ENCODE peak calls at places on chromosomes 7 and 10, in nine cellular contexts. One of them, this sample, is unnamed.

GRCh38 chr10:77179015-77179695 is 458.5 kb downstream of the KCNMA1 start:
- DNase-seq in GM19239: no peak
- DNase-seq in Kasumi-1: no peak
- DNase-seq in activated CD4-positive, alpha-beta T cell treated with anti-CD3 and anti-CD28 coated beads, Interleukin-2, amount 10 ng/mL, durations not matched to agents 7 days and 5 days: no peak
- DNase-seq in EL: peak
- DNase-seq in hepatocyte: peak
- DNase-seq in stimulated activated naive CD8-positive, alpha-beta T cell treated with anti-CD3 and anti-CD28 coated beads, Interleukin-15, Interleukin-2, amounts not matched to agents 100 U/mL and 50 U/mL, for 24 hours: no peak
- DNase-seq in head of caudate nucleus: no peak
- DNase-seq in T follicular helper cell: no peak
- DNase-seq in this sample: no peak

GRCh38 chr10:29648983-29649268 is 14.2 kb upstream of the SVIL start:
- DNase-seq in GM19239: no peak
- DNase-seq in Kasumi-1: no peak
- DNase-seq in activated CD4-positive, alpha-beta T cell treated with anti-CD3 and anti-CD28 coated beads, Interleukin-2, amount 10 ng/mL, durations not matched to agents 7 days and 5 days: no peak
- DNase-seq in EL: peak
- DNase-seq in hepatocyte: no peak
- DNase-seq in stimulated activated naive CD8-positive, alpha-beta T cell treated with anti-CD3 and anti-CD28 coated beads, Interleukin-15, Interleukin-2, amounts not matched to agents 100 U/mL and 50 U/mL, for 24 hours: no peak
- DNase-seq in head of caudate nucleus: no peak
- DNase-seq in T follicular helper cell: no peak
- DNase-seq in this sample: no peak

GRCh38 chr7:138460176-138460648 is at the start of gene TRIM24:
- DNase-seq in GM19239: peak
- DNase-seq in Kasumi-1: peak
- DNase-seq in activated CD4-positive, alpha-beta T cell treated with anti-CD3 and anti-CD28 coated beads, Interleukin-2, amount 10 ng/mL, durations not matched to agents 7 days and 5 days: peak
- DNase-seq in EL: no peak
- DNase-seq in hepatocyte: no peak
- DNase-seq in stimulated activated naive CD8-positive, alpha-beta T cell treated with anti-CD3 and anti-CD28 coated beads, Interleukin-15, Interleukin-2, amounts not matched to agents 100 U/mL and 50 U/mL, for 24 hours: no peak
- DNase-seq in head of caudate nucleus: no peak
- DNase-seq in T follicular helper cell: no peak
- DNase-seq in this sample: peak

GRCh38 chr7:21504021-21504420 is 38.8 kb upstream of the DNAH11 start:
- DNase-seq in GM19239: no peak
- DNase-seq in Kasumi-1: no peak
- DNase-seq in activated CD4-positive, alpha-beta T cell treated with anti-CD3 and anti-CD28 coated beads, Interleukin-2, amount 10 ng/mL, durations not matched to agents 7 days and 5 days: no peak
- DNase-seq in EL: no peak
- DNase-seq in hepatocyte: peak
- DNase-seq in stimulated activated naive CD8-positive, alpha-beta T cell treated with anti-CD3 and anti-CD28 coated beads, Interleukin-15, Interleukin-2, amounts not matched to agents 100 U/mL and 50 U/mL, for 24 hours: no peak
- DNase-seq in head of caudate nucleus: no peak
- DNase-seq in T follicular helper cell: no peak
- DNase-seq in this sample: no peak

GRCh38 chr10:120513307-120513706 is 56.3 kb downstream of the PLPP4 start:
- DNase-seq in GM19239: no peak
- DNase-seq in Kasumi-1: no peak
- DNase-seq in activated CD4-positive, alpha-beta T cell treated with anti-CD3 and anti-CD28 coated beads, Interleukin-2, amount 10 ng/mL, durations not matched to agents 7 days and 5 days: no peak
- DNase-seq in EL: no peak
- DNase-seq in hepatocyte: no peak
- DNase-seq in stimulated activated naive CD8-positive, alpha-beta T cell treated with anti-CD3 and anti-CD28 coated beads, Interleukin-15, Interleukin-2, amounts not matched to agents 100 U/mL and 50 U/mL, for 24 hours: no peak
- DNase-seq in head of caudate nucleus: no peak
- DNase-seq in T follicular helper cell: no peak
- DNase-seq in this sample: no peak

GRCh38 chr7:108226723-108227359 is 96.7 kb upstream of the LAMB4 start:
- DNase-seq in GM19239: no peak
- DNase-seq in Kasumi-1: no peak
- DNase-seq in activated CD4-positive, alpha-beta T cell treated with anti-CD3 and anti-CD28 coated beads, Interleukin-2, amount 10 ng/mL, durations not matched to agents 7 days and 5 days: no peak
- DNase-seq in EL: no peak
- DNase-seq in hepatocyte: no peak
- DNase-seq in stimulated activated naive CD8-positive, alpha-beta T cell treated with anti-CD3 and anti-CD28 coated beads, Interleukin-15, Interleukin-2, amounts not matched to agents 100 U/mL and 50 U/mL, for 24 hours: no peak
- DNase-seq in head of caudate nucleus: no peak
- DNase-seq in T follicular helper cell: no peak
- DNase-seq in this sample: no peak

GRCh38 chr7:41003031-41003925 is 699.6 kb downstream of the INHBA start:
- DNase-seq in GM19239: no peak
- DNase-seq in Kasumi-1: peak
- DNase-seq in activated CD4-positive, alpha-beta T cell treated with anti-CD3 and anti-CD28 coated beads, Interleukin-2, amount 10 ng/mL, durations not matched to agents 7 days and 5 days: peak
- DNase-seq in EL: peak
- DNase-seq in hepatocyte: peak
- DNase-seq in stimulated activated naive CD8-positive, alpha-beta T cell treated with anti-CD3 and anti-CD28 coated beads, Interleukin-15, Interleukin-2, amounts not matched to agents 100 U/mL and 50 U/mL, for 24 hours: peak
- DNase-seq in head of caudate nucleus: peak
- DNase-seq in T follicular helper cell: no peak
- DNase-seq in this sample: no peak

GRCh38 chr7:102321351-102322201 is 34.7 kb downstream of the SPDYE6 start:
- DNase-seq in GM19239: no peak
- DNase-seq in Kasumi-1: no peak
- DNase-seq in activated CD4-positive, alpha-beta T cell treated with anti-CD3 and anti-CD28 coated beads, Interleukin-2, amount 10 ng/mL, durations not matched to agents 7 days and 5 days: peak
- DNase-seq in EL: no peak
- DNase-seq in hepatocyte: peak
- DNase-seq in stimulated activated naive CD8-positive, alpha-beta T cell treated with anti-CD3 and anti-CD28 coated beads, Interleukin-15, Interleukin-2, amounts not matched to agents 100 U/mL and 50 U/mL, for 24 hours: no peak
- DNase-seq in head of caudate nucleus: no peak
- DNase-seq in T follicular helper cell: no peak
- DNase-seq in this sample: peak

GRCh38 chr7:151059362-151060112 is at the start of gene SLC4A2:
- DNase-seq in GM19239: peak
- DNase-seq in Kasumi-1: peak
- DNase-seq in activated CD4-positive, alpha-beta T cell treated with anti-CD3 and anti-CD28 coated beads, Interleukin-2, amount 10 ng/mL, durations not matched to agents 7 days and 5 days: peak
- DNase-seq in EL: peak
- DNase-seq in hepatocyte: peak
- DNase-seq in stimulated activated naive CD8-positive, alpha-beta T cell treated with anti-CD3 and anti-CD28 coated beads, Interleukin-15, Interleukin-2, amounts not matched to agents 100 U/mL and 50 U/mL, for 24 hours: peak
- DNase-seq in head of caudate nucleus: peak
- DNase-seq in T follicular helper cell: peak
- DNase-seq in this sample: peak

GRCh38 chr7:80105706-80106408 is 28.8 kb upstream of the GNAI1 start:
- DNase-seq in GM19239: no peak
- DNase-seq in Kasumi-1: peak
- DNase-seq in activated CD4-positive, alpha-beta T cell treated with anti-CD3 and anti-CD28 coated beads, Interleukin-2, amount 10 ng/mL, durations not matched to agents 7 days and 5 days: no peak
- DNase-seq in EL: no peak
- DNase-seq in hepatocyte: no peak
- DNase-seq in stimulated activated naive CD8-positive, alpha-beta T cell treated with anti-CD3 and anti-CD28 coated beads, Interleukin-15, Interleukin-2, amounts not matched to agents 100 U/mL and 50 U/mL, for 24 hours: no peak
- DNase-seq in head of caudate nucleus: no peak
- DNase-seq in T follicular helper cell: no peak
- DNase-seq in this sample: no peak

GRCh38 chr7:132560105-132560504 is 16.2 kb downstream of the PLXNA4 start:
- DNase-seq in GM19239: no peak
- DNase-seq in Kasumi-1: no peak
- DNase-seq in activated CD4-positive, alpha-beta T cell treated with anti-CD3 and anti-CD28 coated beads, Interleukin-2, amount 10 ng/mL, durations not matched to agents 7 days and 5 days: no peak
- DNase-seq in EL: no peak
- DNase-seq in hepatocyte: no peak
- DNase-seq in stimulated activated naive CD8-positive, alpha-beta T cell treated with anti-CD3 and anti-CD28 coated beads, Interleukin-15, Interleukin-2, amounts not matched to agents 100 U/mL and 50 U/mL, for 24 hours: no peak
- DNase-seq in head of caudate nucleus: no peak
- DNase-seq in T follicular helper cell: no peak
- DNase-seq in this sample: no peak

GRCh38 chr10:21801609-21802008 is 201.9 kb downstream of the DNAJC1 start:
- DNase-seq in GM19239: no peak
- DNase-seq in Kasumi-1: no peak
- DNase-seq in activated CD4-positive, alpha-beta T cell treated with anti-CD3 and anti-CD28 coated beads, Interleukin-2, amount 10 ng/mL, durations not matched to agents 7 days and 5 days: no peak
- DNase-seq in EL: no peak
- DNase-seq in hepatocyte: no peak
- DNase-seq in stimulated activated naive CD8-positive, alpha-beta T cell treated with anti-CD3 and anti-CD28 coated beads, Interleukin-15, Interleukin-2, amounts not matched to agents 100 U/mL and 50 U/mL, for 24 hours: no peak
- DNase-seq in head of caudate nucleus: no peak
- DNase-seq in T follicular helper cell: no peak
- DNase-seq in this sample: no peak